ENCODE peak calls at places on chromosome 20, in four cellular contexts. S is MM.1S, M is neural progenitor cell, J is IMR-90. Y is an unnamed sample.

GRCh38 chr20:33423141-33423834 is 20.3 kb downstream of the SNTA1 start:
- DNase-seq in S (no peak), J (peak), M (no peak), Y (peak)

GRCh38 chr20:1336699-1337387 is 7.9 kb upstream of the SDCBP2 start:
- DNase-seq in S (no peak), M (no peak), J (no peak), Y (no peak)

GRCh38 chr20:51525241-51526104 is 17.0 kb downstream of the NFATC2 start:
- DNase-seq in J (no peak), M (no peak), S (no peak), Y (no peak)

GRCh38 chr20:35320396-35321126 is 28.3 kb upstream of the FAM83C start:
- DNase-seq in S (no peak), M (no peak), J (peak), Y (peak)

GRCh38 chr20:43987018-43987417 is 72.4 kb downstream of the TOX2 start:
- DNase-seq in M (no peak), S (no peak), J (no peak), Y (no peak)

GRCh38 chr20:52105045-52105572 is 86.5 kb downstream of the ZFP64 start:
- DNase-seq in S (no peak), M (peak), J (peak), Y (peak)

GRCh38 chr20:1274485-1275313 is 8.6 kb downstream of the SNPH start:
- DNase-seq in M (no peak), S (no peak), J (no peak), Y (no peak)

GRCh38 chr20:44541957-44542356 is 20.1 kb upstream of the SERINC3 start:
- DNase-seq in S (no peak), J (no peak), M (no peak), Y (no peak)

DNA sequence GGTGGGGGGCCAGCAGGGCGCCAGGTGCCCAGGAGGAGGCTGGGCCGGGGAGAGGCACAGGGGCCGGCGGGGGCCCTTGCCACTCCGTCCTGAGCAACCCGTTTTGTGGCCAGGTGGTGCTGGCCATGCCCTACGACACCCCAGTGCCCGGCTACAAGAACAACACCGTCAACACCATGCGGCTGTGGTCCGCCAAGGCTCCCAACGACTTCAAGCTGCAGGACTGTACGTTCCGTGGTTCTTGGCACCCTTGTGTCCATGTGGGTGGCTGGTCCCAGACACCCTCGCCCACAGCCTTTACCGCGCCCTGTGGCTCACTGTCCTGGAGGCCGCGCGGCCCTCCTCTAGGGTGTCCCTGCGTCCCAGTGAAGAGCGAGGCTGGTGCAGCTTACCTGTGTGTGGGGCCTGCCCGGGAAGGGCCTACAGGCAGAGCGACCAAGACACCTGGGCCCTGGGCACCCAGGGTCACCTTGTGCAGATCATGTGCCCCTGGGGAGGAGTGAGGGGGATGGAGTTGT is 28.7 kb downstream of the PYGB start:
- DNase-seq in J (no peak), S (no peak), M (no peak), Y (no peak)
- H3K9ac ChIP-seq in J (no peak), S (no peak), M (no peak), Y (no peak)

DNA sequence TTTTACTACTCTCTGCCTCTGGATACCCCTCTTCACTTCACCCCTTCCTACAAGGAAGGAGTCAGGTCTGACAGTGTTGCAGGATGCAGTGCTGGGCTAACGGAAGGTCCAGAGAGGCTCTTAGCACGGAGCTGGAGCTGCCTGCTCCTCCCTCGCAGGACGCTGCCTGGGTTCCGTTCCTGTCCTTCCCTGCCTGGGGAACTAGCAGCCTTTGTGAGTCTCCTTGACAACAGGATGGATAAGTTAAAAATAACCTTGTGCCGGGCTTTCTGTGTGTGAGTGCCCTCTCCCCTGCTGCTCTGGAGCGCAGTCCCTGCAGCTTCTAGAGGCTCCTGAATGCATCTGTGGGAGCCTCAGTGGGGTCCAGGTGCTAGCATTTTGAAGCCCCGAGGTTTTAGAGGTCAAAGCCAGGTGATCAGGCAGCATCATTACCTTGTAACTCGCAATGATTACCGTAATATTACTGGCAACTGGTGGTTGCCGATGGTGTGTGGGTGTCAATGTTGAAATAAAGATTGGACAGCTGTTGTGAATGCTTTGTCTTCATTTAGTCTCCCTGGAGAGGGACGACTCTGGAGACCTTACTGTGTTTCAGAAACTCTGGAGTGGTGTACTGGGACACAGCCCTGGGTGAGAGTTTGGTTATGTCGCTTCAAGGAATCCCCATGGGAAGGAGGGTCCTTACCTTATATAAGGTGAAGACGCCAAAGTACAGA is 44.4 kb downstream of the CDS2 start:
- DNase-seq in M (peak), S (no peak), J (no peak), Y (no peak)
- H3K9ac ChIP-seq in M (peak), S (no peak), J (no peak), Y (no peak)

DNA sequence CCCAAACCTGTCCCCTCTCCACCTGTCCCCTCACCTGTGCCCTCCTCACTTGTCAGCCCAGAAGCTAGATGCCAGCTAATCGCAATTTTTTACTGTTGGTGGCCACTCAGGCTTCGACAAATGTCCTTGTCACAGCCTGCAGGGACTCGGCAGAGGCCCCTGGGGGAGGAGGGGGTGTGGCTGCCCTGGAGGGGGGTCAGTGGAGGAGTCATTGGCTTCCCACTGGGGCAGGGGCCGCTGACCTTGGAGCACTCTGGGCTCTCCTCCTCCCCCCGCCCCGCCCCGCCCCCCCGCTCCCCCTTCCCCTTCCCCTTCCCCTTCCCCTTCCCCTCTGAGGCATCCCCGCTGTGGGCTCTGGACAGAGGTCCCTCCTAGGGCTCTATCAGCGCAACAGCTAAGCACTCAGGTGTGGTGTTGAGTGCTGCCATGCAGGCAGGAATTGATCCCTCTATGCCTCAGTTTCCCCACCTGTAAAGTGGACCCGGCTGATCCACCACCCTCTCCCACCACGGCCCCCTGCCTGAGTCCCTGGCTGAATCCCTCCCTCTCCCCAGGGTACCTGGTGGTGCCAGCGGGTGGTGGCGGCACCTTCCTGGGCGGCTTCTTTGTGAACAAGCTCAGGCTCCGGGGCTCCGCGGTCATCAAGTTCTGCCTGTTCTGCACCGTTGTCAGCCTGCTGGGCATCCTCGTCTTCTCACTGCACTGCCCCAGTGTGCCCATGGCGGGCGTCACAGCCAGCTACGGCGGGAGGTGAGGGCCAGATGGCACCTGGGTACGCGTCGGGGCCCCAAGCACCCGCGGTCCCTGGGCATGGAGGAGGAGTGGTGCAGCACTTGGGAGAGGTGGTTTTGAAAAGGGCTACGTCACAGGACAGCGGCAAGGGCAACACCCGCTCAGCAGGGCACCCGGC is 23.8 kb downstream of the SLCO4A1 start:
- DNase-seq in M (no peak), J (no peak), S (no peak), Y (no peak)
- H3K9ac ChIP-seq in M (no peak), J (no peak), S (no peak), Y (peak)

GRCh38 chr20:36744764-36745191 is 1.1 kb downstream of the NDRG3 start:
- DNase-seq in S (no peak), M (peak), J (peak), Y (peak)

GRCh38 chr20:36745234-36745926 is 510 bp downstream of the NDRG3 start:
- DNase-seq in S (peak), J (no peak), M (peak), Y (peak)

GRCh38 chr20:36742558-36742957 is 3.3 kb downstream of the NDRG3 start:
- DNase-seq in M (no peak), S (no peak), J (no peak), Y (no peak)

GRCh38 chr20:36745927-36746659 is at the start of gene NDRG3:
- DNase-seq in J (peak), S (peak), M (peak), Y (peak)

GRCh38 chr20:36744243-36744642 is 1.6 kb downstream of the NDRG3 start:
- DNase-seq in M (no peak), J (no peak), S (no peak), Y (no peak)
- H3K9ac ChIP-seq in M (no peak), J (no peak), S (no peak), Y (no peak)

GRCh38 chr20:24651171-24651972 is 181.9 kb downstream of the SYNDIG1 start:
- DNase-seq in M (no peak), S (no peak), J (peak), Y (peak)
- H3K9ac ChIP-seq in M (no peak), S (no peak), J (no peak), Y (no peak)

GRCh38 chr20:57432874-57433491 is 41.8 kb downstream of the RBM38 start:
- DNase-seq in J (no peak), S (peak), M (no peak), Y (peak)
- H3K9ac ChIP-seq in J (no peak), S (peak), M (no peak), Y (no peak)

Y was measured in mammary epithelial cell.